ENCODE peak calls at places on chromosomes 6 and 20, in ten cellular contexts. One of them, this sample, is unnamed.

GRCh38 chr6:42140051-42140450 is 2.4 kb downstream of the C6orf132 start:
- DNase-seq in heart left ventricle: no peak
- DNase-seq in body of pancreas: peak
- DNase-seq in tibial nerve: no peak
- DNase-seq in sigmoid colon: no peak
- DNase-seq in uterus: no peak
- DNase-seq in spleen: peak
- DNase-seq in transverse colon: peak
- DNase-seq in K562: no peak
- DNase-seq in ovary: no peak
- DNase-seq in this sample: peak

GRCh38 chr20:4052554-4052953 is 37.2 kb upstream of the RNF24 start:
- DNase-seq in heart left ventricle: no peak
- DNase-seq in body of pancreas: peak
- DNase-seq in tibial nerve: no peak
- DNase-seq in sigmoid colon: no peak
- DNase-seq in uterus: no peak
- DNase-seq in spleen: no peak
- DNase-seq in transverse colon: no peak
- DNase-seq in K562: no peak
- DNase-seq in ovary: no peak
- DNase-seq in this sample: no peak

GRCh38 chr20:5657190-5657872 is 92.9 kb upstream of the SHLD1 start:
- DNase-seq in heart left ventricle: peak
- DNase-seq in body of pancreas: peak
- DNase-seq in tibial nerve: no peak
- DNase-seq in sigmoid colon: peak
- DNase-seq in uterus: peak
- DNase-seq in spleen: no peak
- DNase-seq in transverse colon: peak
- DNase-seq in K562: no peak
- DNase-seq in ovary: peak
- DNase-seq in this sample: no peak

GRCh38 chr6:87848616-87849015 is 146.6 kb upstream of the AKIRIN2 start:
- DNase-seq in heart left ventricle: no peak
- DNase-seq in body of pancreas: peak
- DNase-seq in tibial nerve: no peak
- DNase-seq in sigmoid colon: no peak
- DNase-seq in uterus: no peak
- DNase-seq in spleen: no peak
- DNase-seq in transverse colon: peak
- DNase-seq in K562: no peak
- DNase-seq in ovary: no peak
- DNase-seq in this sample: peak

GRCh38 chr20:41041693-41042092 is 13.1 kb downstream of the TOP1 start:
- DNase-seq in heart left ventricle: no peak
- DNase-seq in body of pancreas: no peak
- DNase-seq in tibial nerve: no peak
- DNase-seq in sigmoid colon: no peak
- DNase-seq in uterus: no peak
- DNase-seq in spleen: no peak
- DNase-seq in transverse colon: no peak
- DNase-seq in K562: no peak
- DNase-seq in ovary: no peak
- DNase-seq in this sample: no peak

GRCh38 chr6:89069536-89070163 is 10.9 kb upstream of the PNRC1 start:
- DNase-seq in heart left ventricle: no peak
- DNase-seq in body of pancreas: no peak
- DNase-seq in tibial nerve: no peak
- DNase-seq in sigmoid colon: no peak
- DNase-seq in uterus: no peak
- DNase-seq in spleen: no peak
- DNase-seq in transverse colon: no peak
- DNase-seq in K562: no peak
- DNase-seq in ovary: no peak
- DNase-seq in this sample: no peak

GRCh38 chr6:144123836-144124235 is 26.5 kb upstream of the STX11 start:
- DNase-seq in heart left ventricle: no peak
- DNase-seq in body of pancreas: no peak
- DNase-seq in tibial nerve: no peak
- DNase-seq in sigmoid colon: no peak
- DNase-seq in uterus: no peak
- DNase-seq in spleen: no peak
- DNase-seq in transverse colon: no peak
- DNase-seq in K562: no peak
- DNase-seq in ovary: no peak
- DNase-seq in this sample: no peak

GRCh38 chr6:67265996-67266768 is 1368.9 kb upstream of the ADGRB3 start:
- DNase-seq in heart left ventricle: no peak
- DNase-seq in body of pancreas: no peak
- DNase-seq in tibial nerve: no peak
- DNase-seq in sigmoid colon: no peak
- DNase-seq in uterus: no peak
- DNase-seq in spleen: no peak
- DNase-seq in transverse colon: no peak
- DNase-seq in K562: no peak
- DNase-seq in ovary: no peak
- DNase-seq in this sample: no peak

DNA sequence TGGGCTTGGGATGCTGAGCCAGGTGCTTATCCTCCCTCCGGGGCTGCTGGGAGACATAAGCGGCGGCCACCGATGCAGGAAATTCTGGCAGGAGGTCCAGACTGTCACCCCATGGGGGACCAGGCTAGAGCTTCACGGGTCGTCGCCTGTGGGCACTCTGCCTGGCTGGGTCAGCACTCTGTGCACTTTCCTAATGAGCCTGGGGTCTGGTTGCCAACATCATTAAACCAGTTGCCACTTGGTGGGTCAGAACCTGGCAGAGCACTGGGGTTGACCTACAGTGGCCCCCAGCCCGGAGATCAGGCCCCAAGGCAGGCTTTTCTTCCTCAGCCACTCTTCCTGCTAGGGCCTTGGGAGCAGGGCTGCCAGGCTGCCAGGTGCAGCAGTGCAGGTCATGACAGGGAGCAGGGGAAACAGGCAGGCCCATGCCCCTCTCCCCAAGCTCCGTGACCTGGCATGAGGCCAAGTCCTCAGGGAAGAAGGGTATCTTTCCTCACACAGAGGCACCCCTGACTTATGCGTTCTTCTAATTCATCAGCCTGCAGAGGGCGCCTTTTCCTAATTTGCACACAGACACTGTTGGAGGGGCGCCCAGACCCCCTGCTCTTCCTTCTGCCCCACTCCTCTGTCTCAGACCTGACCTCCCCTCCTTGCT is 154.5 kb upstream of the MLN start:
- DNase-seq in heart left ventricle: no peak
- DNase-seq in body of pancreas: peak
- DNase-seq in tibial nerve: no peak
- DNase-seq in sigmoid colon: no peak
- DNase-seq in uterus: no peak
- DNase-seq in spleen: peak
- DNase-seq in transverse colon: no peak
- DNase-seq in K562: peak
- DNase-seq in ovary: no peak
- DNase-seq in this sample: no peak
- TF ChIP-seq CTCF in heart left ventricle: no peak
- TF ChIP-seq CTCF in body of pancreas: no peak
- TF ChIP-seq CTCF in tibial nerve: no peak
- TF ChIP-seq CTCF in sigmoid colon: no peak
- TF ChIP-seq CTCF in uterus: no peak
- TF ChIP-seq CTCF in spleen: no peak
- TF ChIP-seq CTCF in transverse colon: peak
- TF ChIP-seq CTCF in K562: peak
- TF ChIP-seq CTCF in ovary: no peak
- TF ChIP-seq CTCF in this sample: no peak

DNA sequence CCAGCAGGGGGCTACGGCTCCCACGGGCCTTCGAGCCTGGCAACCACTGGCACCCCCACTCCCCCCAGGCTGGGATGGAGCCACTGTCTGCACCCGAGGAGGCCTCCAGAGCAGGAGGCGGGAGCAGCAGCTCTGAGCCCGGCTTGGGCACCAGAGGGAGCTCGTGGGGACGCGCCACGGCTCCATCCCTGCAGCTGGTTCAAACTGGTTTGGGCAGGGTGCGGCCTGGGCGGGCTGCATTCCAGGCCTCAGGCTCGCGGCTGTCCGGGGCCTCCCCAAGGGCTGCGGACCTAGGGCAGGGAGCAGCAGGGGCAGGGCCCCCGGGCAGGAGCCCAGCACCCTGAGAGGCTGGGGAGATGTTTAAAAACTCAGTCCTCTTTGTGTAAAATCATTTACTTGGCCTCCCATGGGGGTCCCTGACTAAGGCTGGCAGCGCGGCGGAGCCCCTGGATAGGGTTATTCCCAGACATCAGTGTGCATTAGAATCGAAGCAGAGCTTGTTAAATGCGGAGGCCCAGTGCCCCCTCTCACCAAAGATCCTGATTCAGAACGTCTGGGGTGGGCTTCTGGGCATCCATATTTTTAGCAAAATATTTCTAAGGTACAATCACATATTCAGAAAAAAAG is 4.1 kb upstream of the BCAS4 start:
- DNase-seq in heart left ventricle: peak
- DNase-seq in body of pancreas: peak
- DNase-seq in tibial nerve: peak
- DNase-seq in sigmoid colon: peak
- DNase-seq in uterus: peak
- DNase-seq in spleen: peak
- DNase-seq in transverse colon: peak
- DNase-seq in K562: peak
- DNase-seq in ovary: peak
- DNase-seq in this sample: peak
- TF ChIP-seq POLR2A in heart left ventricle: no peak
- TF ChIP-seq POLR2A in body of pancreas: no peak
- TF ChIP-seq POLR2A in tibial nerve: peak
- TF ChIP-seq POLR2A in sigmoid colon: no peak
- TF ChIP-seq POLR2A in uterus: no peak
- TF ChIP-seq POLR2A in spleen: no peak
- TF ChIP-seq POLR2A in transverse colon: peak
- TF ChIP-seq POLR2A in K562: peak
- TF ChIP-seq POLR2A in ovary: no peak
- TF ChIP-seq POLR2A in this sample: no peak

DNA sequence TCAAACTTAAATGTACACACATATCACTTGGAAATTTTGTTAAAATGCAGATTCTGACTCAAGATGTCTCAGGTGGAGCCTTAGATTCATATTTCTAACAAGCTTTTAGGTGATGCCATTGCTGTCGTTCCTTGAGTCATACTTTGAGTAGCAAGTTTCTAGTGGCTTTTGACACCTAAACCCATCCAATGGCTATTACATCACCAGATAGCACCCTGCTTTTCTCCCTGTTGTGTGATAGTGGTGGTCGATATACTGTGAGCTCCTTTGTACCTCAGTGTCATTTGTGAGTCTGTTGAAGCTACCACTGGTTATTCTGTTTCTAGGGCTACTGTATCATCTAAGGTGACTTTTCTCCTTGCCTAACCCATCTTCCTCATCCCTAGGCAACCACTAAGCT is 34.7 kb upstream of the BAG2 start:
- DNase-seq in heart left ventricle: no peak
- DNase-seq in body of pancreas: no peak
- DNase-seq in tibial nerve: no peak
- DNase-seq in sigmoid colon: no peak
- DNase-seq in uterus: no peak
- DNase-seq in spleen: no peak
- DNase-seq in transverse colon: no peak
- DNase-seq in K562: no peak
- DNase-seq in ovary: no peak
- DNase-seq in this sample: no peak
- TF ChIP-seq CTCF in heart left ventricle: no peak
- TF ChIP-seq CTCF in body of pancreas: no peak
- TF ChIP-seq CTCF in tibial nerve: no peak
- TF ChIP-seq CTCF in sigmoid colon: no peak
- TF ChIP-seq CTCF in uterus: no peak
- TF ChIP-seq CTCF in spleen: no peak
- TF ChIP-seq CTCF in transverse colon: no peak
- TF ChIP-seq CTCF in K562: no peak
- TF ChIP-seq CTCF in ovary: no peak
- TF ChIP-seq CTCF in this sample: no peak

GRCh38 chr20:62899633-62900051 is 26.7 kb downstream of the DIDO1 start:
- DNase-seq in heart left ventricle: no peak
- DNase-seq in body of pancreas: no peak
- DNase-seq in tibial nerve: no peak
- DNase-seq in sigmoid colon: no peak
- DNase-seq in uterus: no peak
- DNase-seq in spleen: no peak
- DNase-seq in transverse colon: peak
- DNase-seq in K562: peak
- DNase-seq in ovary: no peak
- DNase-seq in this sample: no peak

GRCh38 chr20:62901891-62902290 is 24.4 kb downstream of the DIDO1 start:
- DNase-seq in heart left ventricle: no peak
- DNase-seq in body of pancreas: no peak
- DNase-seq in tibial nerve: no peak
- DNase-seq in sigmoid colon: no peak
- DNase-seq in uterus: no peak
- DNase-seq in spleen: no peak
- DNase-seq in transverse colon: no peak
- DNase-seq in K562: no peak
- DNase-seq in ovary: no peak
- DNase-seq in this sample: no peak

GRCh38 chr20:62898970-62899632 is 27.2 kb downstream of the DIDO1 start:
- DNase-seq in heart left ventricle: no peak
- DNase-seq in body of pancreas: no peak
- DNase-seq in tibial nerve: no peak
- DNase-seq in sigmoid colon: no peak
- DNase-seq in uterus: no peak
- DNase-seq in spleen: no peak
- DNase-seq in transverse colon: no peak
- DNase-seq in K562: no peak
- DNase-seq in ovary: no peak
- DNase-seq in this sample: no peak

GRCh38 chr20:62900692-62901584 is 25.4 kb downstream of the DIDO1 start:
- DNase-seq in heart left ventricle: no peak
- DNase-seq in body of pancreas: peak
- DNase-seq in tibial nerve: no peak
- DNase-seq in sigmoid colon: no peak
- DNase-seq in uterus: no peak
- DNase-seq in spleen: no peak
- DNase-seq in transverse colon: peak
- DNase-seq in K562: no peak
- DNase-seq in ovary: no peak
- DNase-seq in this sample: peak

DNA sequence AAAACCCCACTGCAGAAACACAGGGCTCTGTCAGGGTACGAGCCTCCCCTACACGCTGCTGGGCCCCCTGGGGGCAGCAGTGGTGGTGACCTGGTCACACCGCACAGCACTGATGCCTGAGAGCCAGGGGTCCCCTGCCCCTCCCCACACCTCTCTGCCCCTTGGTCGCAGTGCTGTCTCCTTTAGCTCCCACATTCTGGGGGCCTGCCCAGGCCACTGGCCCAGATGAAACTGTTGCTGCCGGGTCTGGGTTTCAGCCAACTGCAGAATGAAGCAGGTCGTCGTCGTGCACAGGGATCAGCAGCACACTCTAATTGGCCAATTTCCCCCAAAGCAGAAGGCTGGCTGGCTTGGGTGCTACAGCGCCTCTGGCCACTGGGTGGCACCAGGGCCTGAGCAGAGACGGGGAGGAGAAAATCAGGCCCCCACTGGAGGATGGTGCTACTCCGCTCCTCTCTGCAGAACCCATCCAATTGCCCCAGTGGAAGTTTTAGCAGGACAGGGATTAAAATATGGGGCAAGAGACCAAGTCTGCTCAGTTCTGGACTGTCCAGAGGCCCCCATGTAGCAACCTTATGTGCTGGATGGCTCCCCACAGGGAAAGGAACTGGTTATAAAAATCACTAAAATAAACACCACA is 26.1 kb downstream of the DIDO1 start:
- DNase-seq in heart left ventricle: peak
- DNase-seq in body of pancreas: peak
- DNase-seq in tibial nerve: peak
- DNase-seq in sigmoid colon: peak
- DNase-seq in uterus: peak
- DNase-seq in spleen: peak
- DNase-seq in transverse colon: peak
- DNase-seq in K562: peak
- DNase-seq in ovary: peak
- DNase-seq in this sample: peak
- TF ChIP-seq POLR2A in heart left ventricle: no peak
- TF ChIP-seq POLR2A in body of pancreas: no peak
- TF ChIP-seq POLR2A in tibial nerve: peak
- TF ChIP-seq POLR2A in sigmoid colon: no peak
- TF ChIP-seq POLR2A in uterus: no peak
- TF ChIP-seq POLR2A in spleen: no peak
- TF ChIP-seq POLR2A in transverse colon: no peak
- TF ChIP-seq POLR2A in K562: peak
- TF ChIP-seq POLR2A in ovary: no peak
- TF ChIP-seq POLR2A in this sample: no peak